ENCODE peak calls at places on chromosomes 13 and 19, in nine cellular contexts. K is ascending aorta; Q is tibial artery; A is stimulated activated CD4-positive, alpha-beta T cell treated with anti-CD3 and anti-CD28 coated beads, Interleukin-12 subunit alpha, Interleukin-12 subunit beta, amount 100 ng/mL, for 48 hours; O is GM23338; R is activated CD8-positive, alpha-beta T cell treated with anti-CD3 and anti-CD28 coated beads, Interleukin-2, amount 10 ng/mL, durations not matched to agents 7 days and 5 days; D is NCI-H510A treated with DMSO at 0.1 percent for 48 hours; V is EH; M is EL. L is an unnamed sample.

GRCh38 chr19:55687281-55688172 is 12.5 kb downstream of the EPN1 start:
- DNase-seq in K (no peak), Q (no peak), A (no peak), O (no peak), R (no peak), D (no peak), V (no peak), M (no peak), L (peak)

GRCh38 chr19:58305932-58306323 is 751 bp downstream of the ERVK3-1 start:
- DNase-seq in K (no peak), Q (no peak), A (no peak), O (no peak), R (peak), D (no peak), V (no peak), M (peak), L (no peak)

GRCh38 chr13:60492187-60492586 is 95.2 kb downstream of the TDRD3 start:
- DNase-seq in K (no peak), Q (no peak), A (no peak), O (no peak), R (no peak), D (no peak), V (no peak), M (no peak), L (no peak)

GRCh38 chr19:33630880-33631627 is 9.3 kb downstream of the CHST8 start:
- DNase-seq in K (no peak), Q (no peak), A (no peak), O (no peak), R (no peak), D (no peak), V (no peak), M (no peak), L (peak)

GRCh38 chr19:13633109-13633508 is 126.8 kb upstream of the CACNA1A start:
- DNase-seq in K (no peak), Q (no peak), A (no peak), O (peak), R (no peak), D (peak), V (peak), M (peak), L (no peak)

GRCh38 chr13:24039621-24040475 is 120.7 kb upstream of the SPATA13 start:
- DNase-seq in K (no peak), Q (no peak), A (no peak), O (no peak), R (no peak), D (no peak), V (no peak), M (no peak), L (no peak)

GRCh38 chr19:8494158-8494557 is 8.3 kb downstream of the PRAM1 start:
- DNase-seq in K (no peak), Q (no peak), A (no peak), O (peak), R (peak), D (no peak), V (no peak), M (no peak), L (no peak)

GRCh38 chr13:64057372-64058020 is 2641.8 kb upstream of the PCDH20 start:
- DNase-seq in K (no peak), Q (no peak), A (no peak), O (no peak), R (no peak), D (no peak), V (no peak), M (no peak), L (no peak)

GRCh38 chr13:109744512-109745051 is 41.8 kb downstream of the IRS2 start:
- DNase-seq in K (no peak), Q (no peak), A (no peak), O (no peak), R (no peak), D (peak), V (peak), M (peak), L (no peak)

GRCh38 chr13:22220186-22221160 is 549.6 kb downstream of the FGF9 start:
- DNase-seq in K (no peak), Q (no peak), A (no peak), O (no peak), R (no peak), D (no peak), V (no peak), M (no peak), L (no peak)